ENCODE peak calls at places on chromosomes 16 and 17, in seven cellular contexts. D, C, M, L, U, E and T are unnamed samples.

GRCh38 chr17:40607641-40608040 is 40.0 kb downstream of the SMARCE1 start:
- DNase-seq in U (no peak), D (no peak), L (no peak), M (no peak), C (peak), E (no peak), T (no peak)

GRCh38 chr16:48904333-48904732 is 294.4 kb upstream of the N4BP1 start:
- DNase-seq in L (no peak), D (no peak), C (no peak), E (no peak), U (no peak), M (no peak), T (no peak)

GRCh38 chr16:23852794-23853562 is 17.2 kb downstream of the PRKCB start:
- DNase-seq in E (no peak), L (no peak), M (no peak), U (no peak), D (no peak), C (no peak), T (no peak)

GRCh38 chr17:81941484-81942166 is 4.5 kb upstream of the PYCR1 start:
- DNase-seq in L (no peak), M (no peak), C (no peak), D (peak), E (no peak), U (no peak), T (no peak)

GRCh38 chr16:525520-526180 is 1.9 kb upstream of the CAPN15 start:
- DNase-seq in D (no peak), C (peak), M (peak), L (peak), U (peak), E (peak), T (no peak)

GRCh38 chr16:17275076-17275732 is 195.6 kb downstream of the XYLT1 start:
- DNase-seq in U (no peak), D (no peak), M (peak), E (no peak), C (no peak), L (peak), T (no peak)

GRCh38 chr17:76550712-76551615 is 11.1 kb downstream of the PRCD start:
- DNase-seq in E (peak), U (peak), C (no peak), M (no peak), L (no peak), D (no peak), T (no peak)

GRCh38 chr16:642189-643049 is 791 bp downstream of the MCRIP2 start:
- DNase-seq in M (peak), E (no peak), C (no peak), D (no peak), L (no peak), U (no peak), T (no peak)

GRCh38 chr17:44830359-44831269 is 527 bp upstream of the GJC1 start:
- DNase-seq in E (peak), D (no peak), L (peak), U (no peak), C (peak), M (no peak), T (peak)

GRCh38 chr17:78575899-78576298 is 1.3 kb downstream of the DNAH17 start:
- DNase-seq in C (no peak), L (no peak), U (no peak), M (no peak), E (no peak), D (no peak), T (no peak)

GRCh38 chr17:78572277-78573205 is 4.7 kb downstream of the DNAH17 start:
- DNase-seq in C (no peak), D (no peak), M (no peak), E (no peak), U (no peak), L (no peak), T (no peak)

GRCh38 chr17:78576389-78577112 is 645 bp downstream of the DNAH17 start:
- DNase-seq in C (no peak), U (no peak), M (no peak), D (no peak), L (no peak), E (no peak), T (no peak)

GRCh38 chr17:78575340-78575739 is 1.9 kb downstream of the DNAH17 start:
- DNase-seq in D (no peak), E (no peak), L (no peak), M (no peak), U (no peak), C (no peak), T (no peak)

GRCh38 chr17:78573955-78574354 is 3.2 kb downstream of the DNAH17 start:
- DNase-seq in L (no peak), D (no peak), U (no peak), E (no peak), M (no peak), C (no peak), T (no peak)
- TF ChIP-seq CTCF in L (no peak), D (no peak), U (no peak), E (no peak), M (no peak), C (no peak), T (no peak)

GRCh38 chr17:28747046-28747691 is 3.4 kb downstream of the TRAF4 start:
- DNase-seq in D (peak), L (no peak), E (peak), C (no peak), U (no peak), M (peak), T (no peak)
- TF ChIP-seq CTCF in D (peak), L (no peak), E (no peak), C (no peak), U (no peak), M (no peak), T (no peak)

GRCh38 chr17:8576895-8577294 is 53.6 kb downstream of the MYH10 start:
- DNase-seq in L (no peak), U (no peak), M (no peak), E (no peak), D (no peak), C (no peak), T (no peak)

GRCh38 chr17:8577868-8578267 is 52.7 kb downstream of the MYH10 start:
- DNase-seq in M (no peak), L (no peak), D (no peak), U (no peak), C (no peak), E (no peak), T (no peak)

GRCh38 chr17:8572767-8573166 is 57.8 kb downstream of the MYH10 start:
- DNase-seq in U (peak), L (no peak), M (no peak), C (no peak), E (peak), D (no peak), T (no peak)

GRCh38 chr17:8574687-8575086 is 55.8 kb downstream of the MYH10 start:
- DNase-seq in U (peak), D (no peak), E (no peak), M (no peak), L (no peak), C (no peak), T (no peak)
- TF ChIP-seq CTCF in U (peak), D (no peak), E (peak), M (no peak), L (no peak), C (no peak), T (peak)

GRCh38 chr17:48296453-48296852 is 133.6 kb downstream of the SKAP1 start:
- DNase-seq in M (no peak), D (no peak), C (no peak), L (no peak), E (no peak), U (no peak), T (no peak)

GRCh38 chr17:48297825-48298224 is 132.2 kb downstream of the SKAP1 start:
- DNase-seq in E (no peak), U (no peak), D (no peak), C (no peak), M (no peak), L (no peak), T (no peak)

GRCh38 chr17:48294989-48295892 is 134.8 kb downstream of the SKAP1 start:
- DNase-seq in L (no peak), M (no peak), D (no peak), U (peak), E (peak), C (no peak), T (no peak)

GRCh38 chr17:48293319-48294192 is 136.5 kb downstream of the SKAP1 start:
- DNase-seq in U (no peak), E (no peak), M (no peak), D (no peak), C (no peak), L (no peak), T (no peak)

DNA sequence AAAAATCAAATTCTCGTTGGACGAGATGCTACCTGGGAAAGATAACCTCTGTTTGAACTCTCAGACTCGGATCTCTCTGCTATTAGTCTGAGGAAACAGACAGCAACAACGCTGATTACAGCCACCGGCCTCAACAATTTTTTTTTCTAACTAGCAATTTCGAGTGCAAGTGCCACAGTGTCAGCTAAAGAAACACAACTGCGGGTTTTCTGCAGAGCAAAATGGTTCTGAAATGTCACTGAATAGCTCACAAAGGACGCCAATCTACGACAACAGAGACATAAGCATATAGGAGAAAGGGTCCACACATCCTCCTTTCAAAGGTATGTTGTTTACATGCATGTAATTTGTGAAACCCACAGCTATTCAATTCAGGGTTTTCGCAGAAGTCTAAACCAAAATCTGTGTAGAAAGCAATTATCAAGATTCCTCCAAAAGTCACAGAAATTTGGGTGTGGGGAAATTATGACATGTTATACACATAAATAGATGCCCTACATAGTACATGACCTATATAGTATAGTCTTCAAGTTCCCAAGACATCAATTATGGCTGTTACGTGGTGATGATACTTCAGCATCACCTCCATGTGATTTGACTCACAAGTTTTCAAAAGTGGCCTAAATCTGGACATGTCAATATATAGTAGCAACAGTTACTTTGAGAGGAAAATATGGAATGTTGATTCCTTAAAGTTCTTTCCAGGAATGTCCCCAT is 135.7 kb downstream of the SKAP1 start:
- DNase-seq in M (no peak), U (no peak), L (no peak), E (no peak), D (no peak), C (no peak), T (no peak)
- TF ChIP-seq CTCF in M (no peak), U (no peak), L (no peak), E (no peak), D (no peak), C (no peak), T (no peak)

DNA sequence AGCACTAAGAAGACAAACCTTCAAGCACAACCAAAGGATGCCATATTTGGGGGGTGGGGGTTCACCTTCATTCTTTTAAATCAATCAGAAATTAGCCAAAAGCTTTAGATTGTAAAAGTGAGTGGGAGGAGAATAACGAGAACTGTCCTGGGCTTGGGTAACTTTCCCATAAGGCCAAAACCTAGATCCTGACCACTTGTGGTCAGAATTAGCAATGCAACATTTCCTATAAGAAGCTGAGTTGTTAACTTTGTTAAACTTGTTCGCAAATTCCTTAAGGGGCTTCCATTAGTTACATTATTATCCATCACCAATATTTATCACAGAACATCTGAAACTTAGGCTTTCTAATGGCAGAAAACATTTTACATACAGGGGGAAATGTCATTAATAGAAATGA is 25.1 kb downstream of the STAT5B start:
- DNase-seq in D (no peak), C (no peak), E (peak), L (peak), M (no peak), U (peak), T (no peak)
- TF ChIP-seq CTCF in D (no peak), C (no peak), E (peak), L (peak), M (no peak), U (peak), T (peak)

GRCh38 chr16:87321336-87322107 is 4.3 kb upstream of the C16orf95 start:
- DNase-seq in M (no peak), U (no peak), L (no peak), C (no peak), D (peak), E (no peak), T (no peak)

GRCh38 chr16:87323727-87324410 is 6.7 kb upstream of the C16orf95 start:
- DNase-seq in E (no peak), U (no peak), C (no peak), D (peak), L (no peak), M (no peak), T (no peak)

GRCh38 chr16:87320510-87321227 is 3.5 kb upstream of the C16orf95 start:
- DNase-seq in C (no peak), E (no peak), U (no peak), D (peak), M (no peak), L (no peak), T (no peak)

GRCh38 chr16:87322833-87323726 is 5.9 kb upstream of the C16orf95 start:
- DNase-seq in C (no peak), D (peak), M (no peak), L (no peak), U (no peak), E (no peak), T (no peak)

DNA sequence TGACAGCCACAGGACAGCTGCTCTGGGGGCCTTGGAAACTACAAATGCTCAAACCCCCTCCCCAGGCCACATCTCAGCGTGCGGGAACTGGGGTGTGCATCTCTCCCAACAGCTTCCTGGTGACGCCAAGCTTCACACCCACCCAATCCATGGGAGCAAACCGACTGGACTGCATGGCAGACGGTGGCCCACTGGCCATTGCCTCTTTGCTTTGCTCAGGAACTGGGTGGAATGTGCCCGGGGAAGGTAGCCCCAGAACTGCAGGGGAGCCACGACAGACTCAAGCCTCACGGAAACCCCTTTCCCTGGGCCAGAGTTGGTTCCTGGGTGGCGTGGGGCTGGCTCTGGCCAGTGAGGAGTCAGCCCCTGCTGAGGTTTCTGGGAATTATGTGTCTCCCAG is 5.2 kb upstream of the C16orf95 start:
- DNase-seq in L (no peak), D (peak), U (no peak), E (no peak), C (no peak), M (no peak), T (no peak)
- TF ChIP-seq CTCF in L (no peak), D (no peak), U (no peak), E (no peak), C (no peak), M (no peak), T (no peak)

GRCh38 chr17:65656390-65657250 is 95.2 kb upstream of the AXIN2 start:
- DNase-seq in C (no peak), U (no peak), E (no peak), L (no peak), D (no peak), M (no peak), T (no peak)
- TF ChIP-seq CTCF in C (no peak), U (no peak), E (no peak), L (no peak), D (no peak), M (no peak), T (no peak)

DNA sequence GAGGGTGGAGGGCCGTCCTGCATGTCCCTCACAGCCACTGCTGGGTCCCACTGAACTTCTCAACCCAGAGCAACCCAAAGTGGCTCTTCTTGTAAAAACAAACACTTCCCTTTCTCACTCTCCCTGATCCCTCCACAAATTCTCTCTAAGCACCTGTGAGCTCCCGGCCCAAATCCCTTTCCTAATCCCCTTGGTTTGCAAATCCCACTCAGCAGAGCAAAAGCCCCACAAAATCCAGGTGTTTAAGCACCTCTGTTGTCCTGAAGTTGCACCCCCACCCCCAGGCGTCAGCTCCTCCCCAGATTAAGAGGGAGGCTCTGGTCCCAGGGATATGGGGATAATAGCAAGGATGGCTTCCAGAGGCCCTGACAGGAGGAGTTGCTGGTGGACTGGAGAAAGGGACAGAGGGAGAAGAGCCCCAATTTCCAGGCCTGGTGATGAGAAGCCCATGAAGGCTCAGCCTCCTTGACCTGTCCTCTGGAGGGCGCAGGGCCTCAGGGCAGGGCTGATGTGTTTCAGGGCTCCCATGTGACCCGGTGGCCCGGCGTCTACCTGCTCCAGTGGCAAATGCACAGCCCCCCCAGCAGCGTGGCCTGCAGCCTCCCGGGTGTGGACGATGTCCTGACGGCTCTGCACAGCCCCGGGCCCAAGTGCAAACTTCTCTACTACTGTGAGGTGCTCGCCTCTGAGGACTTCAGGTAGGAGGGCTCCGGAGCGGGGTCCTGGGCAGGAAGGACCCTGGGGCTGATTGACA is 23.0 kb downstream of the NAGPA start:
- DNase-seq in U (no peak), D (no peak), C (no peak), E (no peak), L (no peak), M (no peak), T (no peak)
- TF ChIP-seq CTCF in U (no peak), D (no peak), C (no peak), E (no peak), L (no peak), M (no peak), T (no peak)